ENCODE peak calls at places on chromosome 20, in ten cellular contexts. O, S, T, C, V, X, E, F, M and D are unnamed samples.

GRCh38 chr20:23142162-23143050 is 56.3 kb upstream of the CD93 start:
- DNase-seq in O (no peak), S (no peak), T (no peak), C (no peak), V (peak), X (peak), E (no peak), F (no peak), M (peak), D (peak)

GRCh38 chr20:38164624-38165088 is 414 bp downstream of the TGM2 start:
- DNase-seq in O (no peak), S (no peak), T (no peak), C (no peak), V (no peak), X (no peak), E (no peak), F (no peak), M (no peak), D (no peak)

GRCh38 chr20:62123450-62124118 is 1.3 kb downstream of the LSM14B start:
- DNase-seq in O (no peak), S (peak), T (no peak), C (no peak), V (peak), X (no peak), E (no peak), F (no peak), M (no peak), D (peak)

GRCh38 chr20:47354388-47354709 is 2.1 kb downstream of the ZMYND8 start:
- DNase-seq in O (no peak), S (no peak), T (no peak), C (no peak), V (no peak), X (no peak), E (no peak), F (no peak), M (no peak), D (no peak)

GRCh38 chr20:6622041-6622440 is 145.4 kb upstream of the BMP2 start:
- DNase-seq in O (no peak), S (no peak), T (no peak), C (no peak), V (no peak), X (no peak), E (no peak), F (no peak), M (no peak), D (no peak)

GRCh38 chr20:45621593-45621992 is 7.9 kb upstream of the WFDC10A start:
- DNase-seq in O (no peak), S (no peak), T (no peak), C (no peak), V (no peak), X (no peak), E (no peak), F (no peak), M (no peak), D (no peak)

GRCh38 chr20:33875055-33875454 is 63.9 kb downstream of the CHMP4B start:
- DNase-seq in O (no peak), S (no peak), T (no peak), C (no peak), V (no peak), X (peak), E (no peak), F (no peak), M (no peak), D (no peak)

GRCh38 chr20:58128635-58129625 is 99.5 kb downstream of the ANKRD60 start:
- DNase-seq in O (no peak), S (no peak), T (no peak), C (no peak), V (no peak), X (no peak), E (no peak), F (no peak), M (no peak), D (no peak)

GRCh38 chr20:49775229-49775693 is 37.4 kb upstream of the SLC9A8 start:
- DNase-seq in O (no peak), S (peak), T (peak), C (no peak), V (no peak), X (no peak), E (peak), F (peak), M (no peak), D (no peak)

GRCh38 chr20:23396961-23397620 is 24.2 kb downstream of the NAPB start:
- DNase-seq in O (no peak), S (no peak), T (peak), C (no peak), V (no peak), X (no peak), E (no peak), F (no peak), M (no peak), D (no peak)

GRCh38 chr20:48772183-48772976 is 55.4 kb downstream of the PREX1 start:
- DNase-seq in O (no peak), S (no peak), T (no peak), C (no peak), V (peak), X (no peak), E (no peak), F (no peak), M (no peak), D (peak)